ENCODE peak calls at places on chromosome 22, in four cellular contexts. C, L, F and Z are unnamed samples.

GRCh38 chr22:32465661-32466060 is 1.4 kb upstream of the BPIFC start:
- DNase-seq in C (no peak), L (no peak), F (peak; percentile 11), Z (no peak)

GRCh38 chr22:37529652-37530345 is 10.6 kb upstream of the CARD10 start:
- DNase-seq in C (no peak), L (no peak), F (no peak), Z (no peak)

GRCh38 chr22:30408388-30409101 is 11.7 kb downstream of the SEC14L2 start:
- DNase-seq in C (no peak), L (no peak), F (no peak), Z (no peak)

GRCh38 chr22:30694638-30695350 is at the start of gene OSBP2:
- DNase-seq in C (peak; percentile 13), L (peak; percentile 64), F (no peak), Z (no peak)

GRCh38 chr22:18962308-18962635 is 26.2 kb upstream of the PRODH start:
- DNase-seq in C (no peak), L (no peak), F (no peak), Z (no peak)

GRCh38 chr22:50603511-50604255 is 3.1 kb downstream of the MAPK8IP2 start:
- DNase-seq in C (no peak), L (no peak), F (no peak), Z (no peak)

GRCh38 chr22:37741312-37741795 is 44.5 kb downstream of the TRIOBP start:
- DNase-seq in C (peak; percentile 60), L (peak; percentile 84), F (no peak), Z (peak; percentile 78)

GRCh38 chr22:19663286-19663815 is 51.0 kb upstream of the SEPTIN5 start:
- DNase-seq in C (no peak), L (peak; percentile 84), F (peak; percentile 48), Z (no peak)

GRCh38 chr22:35835998-35836691 is 118.5 kb downstream of the APOL5 start:
- DNase-seq in C (peak; percentile 75), L (peak; percentile 55), F (peak; percentile 54), Z (no peak)

GRCh38 chr22:47836957-47837356 is 1074.5 kb downstream of the TBC1D22A start:
- DNase-seq in C (peak; percentile 6), L (no peak), F (no peak), Z (no peak)

GRCh38 chr22:19117111-19117512 is 5.1 kb downstream of the DGCR2 start:
- DNase-seq in C (no peak), L (no peak), F (no peak), Z (no peak)

GRCh38 chr22:17601031-17601430 is 27.5 kb downstream of the ATP6V1E1 start:
- DNase-seq in C (no peak), L (no peak), F (no peak), Z (no peak)

GRCh38 chr22:37020192-37020479 is 594 bp downstream of the MPST start:
- DNase-seq in C (peak; percentile 39), L (no peak), F (no peak), Z (no peak)

GRCh38 chr22:22944268-22944985 is 56.8 kb downstream of the IGLL5 start:
- DNase-seq in C (no peak), L (peak; percentile 59), F (no peak), Z (no peak)

GRCh38 chr22:43726964-43727543 is 85.1 kb downstream of the EFCAB6 start:
- DNase-seq in C (no peak), L (no peak), F (no peak), Z (no peak)

GRCh38 chr22:17921871-17922821 is 102.2 kb downstream of the MICAL3 start:
- DNase-seq in C (no peak), L (no peak), F (no peak), Z (no peak)

GRCh38 chr22:36739185-36739584 is 35.6 kb upstream of the CACNG2 start:
- DNase-seq in C (no peak), L (no peak), F (no peak), Z (no peak)

DNA sequence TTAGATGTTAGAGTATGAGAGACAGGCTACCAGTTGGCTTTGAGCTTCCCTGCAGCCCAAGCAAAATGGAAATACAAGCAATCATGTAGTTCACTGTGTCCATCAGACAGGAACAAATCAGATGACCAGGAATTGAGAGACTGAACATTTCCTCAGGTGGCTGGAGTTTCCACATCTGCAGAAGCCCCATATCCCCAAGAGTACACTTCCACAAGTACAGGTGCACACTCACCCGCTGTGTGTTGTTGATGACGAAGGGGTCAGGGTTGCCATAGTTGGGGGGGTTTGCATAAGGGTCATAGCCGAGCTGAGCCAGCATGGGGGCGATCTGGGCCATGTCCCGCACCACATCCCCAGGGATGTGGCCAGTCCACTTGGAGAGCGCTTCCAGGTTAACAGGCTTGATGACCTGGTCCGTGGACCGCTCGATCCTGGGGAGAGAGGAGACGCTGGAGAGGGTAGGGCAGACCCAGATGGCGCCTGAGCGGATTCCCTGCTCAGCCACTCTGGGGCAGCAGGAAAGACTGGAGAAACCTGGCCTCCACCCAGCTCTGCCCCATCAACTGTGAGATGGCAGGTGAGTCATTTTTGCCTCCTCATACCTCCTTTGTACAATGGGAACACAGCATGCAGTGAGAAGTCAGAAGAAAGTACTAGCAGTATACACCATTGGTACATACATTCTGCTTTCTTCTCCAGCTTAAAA is 23.9 kb upstream of the TFIP11 start:
- DNase-seq in C (no peak), L (no peak), F (no peak), Z (no peak)
- TF ChIP-seq CTCF in C (no peak), L (no peak), F (no peak), Z (no peak)

DNA sequence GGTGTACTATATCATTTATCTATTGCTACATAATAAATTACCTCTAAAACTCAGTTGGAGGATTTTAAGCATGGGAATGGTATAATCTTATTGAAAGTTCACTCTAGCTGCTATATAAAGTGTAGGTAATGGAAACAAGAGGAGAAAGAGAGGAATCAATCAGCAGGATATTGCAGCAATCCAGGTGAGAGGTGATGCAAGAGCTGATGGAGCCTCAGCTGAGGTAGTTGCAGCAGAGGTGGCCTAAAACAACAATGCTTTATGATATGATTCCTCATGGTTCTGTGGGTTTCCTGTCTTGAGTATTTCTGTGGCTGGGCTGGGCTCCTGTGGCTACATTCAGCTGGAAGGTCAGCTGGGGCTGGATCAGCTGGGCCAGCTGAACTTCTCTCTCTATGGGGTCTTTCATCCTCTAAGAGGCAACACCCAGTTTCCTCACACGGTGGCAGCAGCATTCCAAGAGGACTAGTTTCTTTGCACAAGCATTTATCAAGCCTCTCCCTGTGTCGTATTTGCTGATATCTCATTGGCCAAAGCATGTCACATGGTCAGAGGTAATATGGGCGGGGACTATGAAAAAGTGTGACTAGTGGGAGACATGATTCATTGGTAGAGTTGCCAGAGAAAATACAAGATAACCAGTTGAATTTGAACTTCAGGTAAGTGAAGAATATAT is 135.4 kb upstream of the LARGE1 start:
- DNase-seq in C (no peak), L (no peak), F (no peak), Z (no peak)
- TF ChIP-seq CTCF in C (no peak), L (no peak), F (no peak), Z (no peak)

GRCh38 chr22:45309422-45310227 is at the start of gene FAM118A:
- DNase-seq in C (peak; percentile 92), L (peak; percentile 99), F (peak; percentile 55), Z (peak; percentile 92)
- TF ChIP-seq CTCF in C (no peak), L (peak; percentile 32), F (no peak), Z (no peak)

GRCh38 chr22:28021116-28021997 is 102.3 kb upstream of the PITPNB start:
- DNase-seq in C (no peak), L (no peak), F (no peak), Z (no peak)
- TF ChIP-seq CTCF in C (no peak), L (no peak), F (no peak), Z (no peak)

DNA sequence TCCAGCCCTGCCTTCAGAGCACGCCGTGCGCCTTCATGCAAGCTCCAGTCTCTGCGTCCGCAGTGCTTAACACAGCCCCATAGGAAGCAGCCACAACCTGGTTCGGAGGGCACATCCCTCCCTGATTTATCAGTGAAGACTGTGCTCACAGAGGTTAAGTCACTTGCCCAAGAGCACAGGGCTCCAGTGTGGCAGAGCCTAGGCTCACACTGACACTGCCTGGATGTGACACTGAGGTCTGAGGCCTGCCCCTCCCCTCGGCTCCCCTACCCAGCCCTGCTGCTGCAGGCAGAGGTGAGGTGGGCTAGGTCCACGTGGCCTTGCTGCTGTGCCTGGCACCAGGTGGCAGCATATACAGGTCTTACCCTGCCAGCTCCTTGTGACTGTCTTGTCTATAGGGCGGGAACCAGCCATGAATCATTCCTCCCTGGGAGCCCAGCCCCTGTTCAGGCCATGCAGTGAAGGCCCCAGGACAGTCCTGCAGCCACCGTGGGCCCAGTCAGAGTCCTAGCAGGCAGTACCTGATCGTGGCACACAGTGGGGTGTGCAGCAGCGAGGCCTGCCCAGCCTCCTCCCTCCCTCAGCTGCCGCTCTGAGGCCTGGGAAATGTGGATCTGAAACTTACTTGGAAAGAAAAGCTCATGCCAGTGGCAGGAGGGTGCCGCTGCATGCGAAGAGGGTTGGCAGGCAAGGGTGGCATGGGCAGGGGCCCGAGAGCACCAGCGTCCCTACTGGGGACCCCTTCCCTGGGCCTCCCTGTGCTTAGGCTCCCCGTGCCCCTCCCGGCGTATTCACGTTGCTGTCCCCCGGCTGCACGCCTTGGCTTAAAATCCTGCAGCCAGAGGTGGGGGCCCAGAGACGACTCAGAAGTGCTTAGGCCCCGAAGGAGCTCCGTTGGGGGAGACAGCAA is 1.2 kb upstream of the CERK start:
- DNase-seq in C (peak; percentile 79), L (peak; percentile 77), F (peak; percentile 86), Z (peak; percentile 81)
- TF ChIP-seq CTCF in C (peak; percentile 78), L (no peak), F (peak; percentile 34), Z (peak; percentile 58)

DNA sequence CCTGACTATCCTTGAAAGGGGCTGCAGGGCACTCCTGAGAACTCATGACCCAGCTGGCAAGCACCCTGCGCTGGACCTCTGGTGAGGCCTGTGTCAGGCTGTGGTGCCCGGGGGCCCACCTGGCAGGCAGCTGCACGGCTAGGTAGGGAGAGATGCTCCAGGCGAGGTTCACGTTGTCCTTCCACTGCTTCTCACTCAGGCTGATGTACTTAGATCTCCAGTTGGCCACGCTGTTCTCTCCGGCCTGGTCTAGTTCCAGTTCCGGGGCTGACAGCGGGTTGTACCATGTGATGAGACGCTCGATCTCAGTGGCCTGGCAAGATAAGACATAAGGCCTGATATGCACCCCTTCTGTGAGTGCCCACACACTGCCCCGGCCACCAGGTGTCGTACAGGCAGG is 44.7 kb upstream of the SERPIND1 start:
- DNase-seq in C (no peak), L (no peak), F (no peak), Z (no peak)
- TF ChIP-seq CTCF in C (no peak), L (no peak), F (no peak), Z (no peak)

GRCh38 chr22:46666577-46667244 is 46.5 kb downstream of the GRAMD4 start:
- DNase-seq in C (no peak), L (no peak), F (no peak), Z (no peak)
- TF ChIP-seq CTCF in C (no peak), L (no peak), F (no peak), Z (no peak)

GRCh38 chr22:38824587-38824986 is 19.2 kb downstream of the NPTXR start:
- DNase-seq in C (peak; percentile 34), L (no peak), F (peak; percentile 35), Z (no peak)
- TF ChIP-seq CTCF in C (no peak), L (peak; percentile 56), F (peak; percentile 76), Z (peak; percentile 28)